ENCODE peak calls at places on chromosomes 5 and 9, in four cellular contexts. One of them, this sample, is unnamed.

GRCh38 chr5:178113141-178113787 is at the start of gene N4BP3:
- DNase-seq in breast epithelium: peak
- DNase-seq in stomach: peak
- DNase-seq in A549: peak
- DNase-seq in this sample: peak

GRCh38 chr9:15264918-15265317 is 42.1 kb downstream of the TTC39B start:
- DNase-seq in breast epithelium: no peak
- DNase-seq in stomach: no peak
- DNase-seq in A549: no peak
- DNase-seq in this sample: no peak

GRCh38 chr5:146878471-146879172 is at the start of gene PPP2R2B:
- DNase-seq in breast epithelium: no peak
- DNase-seq in stomach: peak
- DNase-seq in A549: peak
- DNase-seq in this sample: peak

GRCh38 chr5:10227396-10227795 is 22.3 kb downstream of the ATPSCKMT start:
- DNase-seq in A549: no peak
- DNase-seq in stomach: no peak
- DNase-seq in breast epithelium: no peak
- DNase-seq in this sample: peak

GRCh38 chr9:136499935-136500910 is 17.4 kb upstream of the SEC16A start:
- DNase-seq in stomach: no peak
- DNase-seq in breast epithelium: no peak
- DNase-seq in A549: no peak
- DNase-seq in this sample: no peak

GRCh38 chr9:5326893-5327548 is 12.7 kb downstream of the RLN1 start:
- DNase-seq in A549: no peak
- DNase-seq in breast epithelium: no peak
- DNase-seq in stomach: peak
- DNase-seq in this sample: no peak

GRCh38 chr9:129026442-129027223 is 1.5 kb downstream of the SH3GLB2 start:
- DNase-seq in stomach: peak
- DNase-seq in breast epithelium: peak
- DNase-seq in A549: no peak
- DNase-seq in this sample: peak

GRCh38 chr5:55392669-55393068 is 84.9 kb downstream of the MTREX start:
- DNase-seq in A549: no peak
- DNase-seq in stomach: no peak
- DNase-seq in breast epithelium: no peak
- DNase-seq in this sample: no peak

GRCh38 chr9:124593080-124594058 is 86.2 kb upstream of the NR5A1 start:
- DNase-seq in stomach: no peak
- DNase-seq in breast epithelium: no peak
- DNase-seq in A549: no peak
- DNase-seq in this sample: peak

GRCh38 chr5:160221082-160221481 is 8.2 kb upstream of the FABP6 start:
- DNase-seq in A549: no peak
- DNase-seq in stomach: no peak
- DNase-seq in breast epithelium: no peak
- DNase-seq in this sample: no peak

GRCh38 chr5:37248387-37248969 is 698 bp downstream of the CPLANE1 start:
- DNase-seq in A549: peak
- DNase-seq in breast epithelium: no peak
- DNase-seq in stomach: no peak
- DNase-seq in this sample: peak

GRCh38 chr9:137070201-137070905 is at the start of gene SAPCD2:
- DNase-seq in A549: peak
- DNase-seq in breast epithelium: peak
- DNase-seq in stomach: peak
- DNase-seq in this sample: peak

GRCh38 chr5:179475211-179475840 is 75.0 kb upstream of the RUFY1 start:
- DNase-seq in breast epithelium: no peak
- DNase-seq in A549: no peak
- DNase-seq in stomach: no peak
- DNase-seq in this sample: no peak

GRCh38 chr5:174317261-174317894 is 271.9 kb downstream of the NSG2 start:
- DNase-seq in breast epithelium: no peak
- DNase-seq in A549: peak
- DNase-seq in stomach: no peak
- DNase-seq in this sample: peak

GRCh38 chr5:147037517-147038205 is 159.1 kb upstream of the PPP2R2B start:
- DNase-seq in stomach: no peak
- DNase-seq in A549: no peak
- DNase-seq in breast epithelium: no peak
- DNase-seq in this sample: peak

GRCh38 chr5:125496393-125496792 is 750.0 kb upstream of the ZNF608 start:
- DNase-seq in breast epithelium: no peak
- DNase-seq in A549: no peak
- DNase-seq in stomach: no peak
- DNase-seq in this sample: no peak

GRCh38 chr5:167261309-167262100 is 1029.9 kb upstream of the WWC1 start:
- DNase-seq in breast epithelium: no peak
- DNase-seq in stomach: no peak
- DNase-seq in A549: peak
- DNase-seq in this sample: no peak

GRCh38 chr5:76294573-76294972 is 108.5 kb upstream of the IQGAP2 start:
- DNase-seq in A549: no peak
- DNase-seq in breast epithelium: no peak
- DNase-seq in stomach: no peak
- DNase-seq in this sample: no peak

GRCh38 chr9:136565075-136565721 is 19.4 kb upstream of the NOTCH1 start:
- DNase-seq in breast epithelium: no peak
- DNase-seq in A549: no peak
- DNase-seq in stomach: no peak
- DNase-seq in this sample: peak

GRCh38 chr5:1874820-1875219 is 7.9 kb downstream of the IRX4 start:
- DNase-seq in breast epithelium: no peak
- DNase-seq in A549: no peak
- DNase-seq in stomach: no peak
- DNase-seq in this sample: no peak

GRCh38 chr9:89536145-89536574 is 38.2 kb upstream of the SEMA4D start:
- DNase-seq in A549: no peak
- DNase-seq in breast epithelium: no peak
- DNase-seq in stomach: no peak
- DNase-seq in this sample: no peak
- TF ChIP-seq CTCF in A549: no peak
- TF ChIP-seq CTCF in breast epithelium: no peak
- TF ChIP-seq CTCF in stomach: no peak
- TF ChIP-seq CTCF in this sample: no peak

DNA sequence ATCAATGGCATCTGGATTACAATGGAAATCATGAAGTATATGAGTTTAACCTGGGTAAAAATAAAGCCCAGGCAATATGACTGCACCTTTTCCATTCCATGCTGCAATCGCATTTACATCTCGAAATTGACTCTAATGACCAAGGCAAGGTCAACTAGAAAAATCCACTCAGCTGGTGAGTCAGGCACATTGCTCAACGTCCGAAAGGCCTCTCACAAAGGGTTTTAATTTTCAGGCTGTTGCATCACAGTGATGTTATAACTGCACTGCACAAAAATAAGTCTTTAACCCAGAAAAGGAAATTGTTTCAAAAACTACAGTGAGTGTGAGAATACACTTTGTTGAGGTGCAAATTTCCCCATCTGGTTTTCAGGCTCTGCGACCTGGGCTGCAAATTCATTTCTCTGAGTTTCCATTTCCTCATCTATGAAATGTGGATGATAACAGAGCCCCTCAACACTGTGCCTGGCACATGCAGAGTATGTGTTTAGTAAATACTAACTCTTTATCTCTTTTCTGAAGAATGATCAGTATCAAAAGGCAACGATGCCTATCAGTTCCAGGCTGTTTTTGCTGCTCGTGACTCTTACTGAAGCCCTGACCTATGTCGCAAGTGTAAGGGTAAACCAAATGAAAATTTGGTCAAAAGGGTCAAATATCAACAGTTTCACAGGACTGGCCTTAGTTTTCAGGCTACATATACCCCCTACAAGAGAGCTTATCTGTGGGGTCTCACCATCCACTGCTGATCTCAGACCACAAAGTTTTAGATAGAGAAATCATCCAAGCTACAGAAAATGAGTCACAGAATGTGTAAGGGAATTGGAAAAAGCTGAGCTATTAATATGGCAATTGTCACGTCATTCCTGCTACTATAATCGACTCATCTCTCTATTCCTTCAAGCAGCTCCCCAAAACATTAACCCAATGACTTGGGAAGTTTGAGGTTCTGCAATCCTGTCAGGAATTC is 4.1 kb downstream of the NFIL3 start:
- DNase-seq in stomach: peak
- DNase-seq in A549: peak
- DNase-seq in breast epithelium: peak
- DNase-seq in this sample: peak
- H3K4me3 ChIP-seq in stomach: peak
- H3K4me3 ChIP-seq in A549: peak
- H3K4me3 ChIP-seq in breast epithelium: peak
- H3K4me3 ChIP-seq in this sample: peak

GRCh38 chr9:2819165-2819564 is 24.7 kb downstream of the PUM3 start:
- DNase-seq in A549: no peak
- DNase-seq in breast epithelium: no peak
- DNase-seq in stomach: no peak
- DNase-seq in this sample: no peak

GRCh38 chr9:2818486-2819121 is 25.3 kb downstream of the PUM3 start:
- DNase-seq in breast epithelium: no peak
- DNase-seq in stomach: no peak
- DNase-seq in A549: no peak
- DNase-seq in this sample: no peak

GRCh38 chr9:2816476-2817141 is 27.3 kb downstream of the PUM3 start:
- DNase-seq in stomach: no peak
- DNase-seq in A549: no peak
- DNase-seq in breast epithelium: peak
- DNase-seq in this sample: peak

GRCh38 chr9:2817987-2818386 is 25.9 kb downstream of the PUM3 start:
- DNase-seq in stomach: no peak
- DNase-seq in breast epithelium: no peak
- DNase-seq in A549: no peak
- DNase-seq in this sample: peak

GRCh38 chr9:2815661-2816060 is 28.2 kb downstream of the PUM3 start:
- DNase-seq in stomach: no peak
- DNase-seq in A549: no peak
- DNase-seq in breast epithelium: no peak
- DNase-seq in this sample: no peak
- TF ChIP-seq CTCF in stomach: no peak
- TF ChIP-seq CTCF in A549: no peak
- TF ChIP-seq CTCF in breast epithelium: no peak
- TF ChIP-seq CTCF in this sample: no peak

GRCh38 chr5:40410231-40410861 is 269.4 kb upstream of the PTGER4 start:
- DNase-seq in stomach: no peak
- DNase-seq in breast epithelium: no peak
- DNase-seq in A549: no peak
- DNase-seq in this sample: no peak
- H3K4me3 ChIP-seq in stomach: no peak
- H3K4me3 ChIP-seq in breast epithelium: no peak
- H3K4me3 ChIP-seq in A549: no peak
- H3K4me3 ChIP-seq in this sample: no peak

DNA sequence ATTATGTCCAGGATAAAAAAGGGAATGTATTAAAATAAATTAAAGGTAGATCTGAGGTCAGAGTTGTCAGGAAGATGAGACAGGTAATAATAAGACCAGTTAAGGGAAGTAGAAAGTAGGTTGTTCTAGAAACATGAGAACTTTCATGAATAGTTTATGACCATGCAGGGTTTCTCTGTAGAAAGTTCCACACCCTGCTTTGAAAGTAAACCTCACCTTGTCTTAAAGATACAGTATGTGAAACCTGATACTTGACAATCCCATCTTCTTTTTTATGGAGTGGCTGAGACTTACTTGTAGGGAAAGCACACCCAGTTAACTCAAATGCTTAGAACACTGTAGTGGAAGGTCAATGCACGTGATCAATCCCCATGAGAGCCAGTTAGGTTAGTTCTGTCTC is 260.6 kb upstream of the ZNF462 start:
- DNase-seq in A549: no peak
- DNase-seq in stomach: no peak
- DNase-seq in breast epithelium: no peak
- DNase-seq in this sample: no peak
- TF ChIP-seq CTCF in A549: no peak
- TF ChIP-seq CTCF in stomach: no peak
- TF ChIP-seq CTCF in breast epithelium: no peak
- TF ChIP-seq CTCF in this sample: no peak

DNA sequence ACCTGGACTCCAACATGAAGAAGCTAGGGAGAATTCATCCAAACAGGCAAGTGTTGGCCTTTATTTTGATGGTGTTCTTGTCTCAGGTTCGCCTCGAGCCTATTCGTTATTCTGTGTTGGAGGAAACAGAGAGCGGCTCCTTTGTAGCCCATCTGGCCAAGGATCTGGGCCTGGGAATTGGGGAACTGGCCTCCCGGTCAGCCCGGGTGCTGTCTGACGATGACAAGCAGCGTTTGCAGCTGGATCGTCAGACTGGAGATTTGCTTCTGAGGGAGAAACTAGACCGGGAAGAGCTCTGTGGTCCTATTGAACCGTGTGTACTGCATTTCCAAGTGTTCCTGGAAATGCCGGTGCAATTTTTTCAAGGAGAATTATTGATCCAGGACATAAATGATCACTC is 367 bp downstream of the PCDHB4 start:
- DNase-seq in stomach: no peak
- DNase-seq in A549: no peak
- DNase-seq in breast epithelium: no peak
- DNase-seq in this sample: no peak
- H3K4me3 ChIP-seq in stomach: no peak
- H3K4me3 ChIP-seq in A549: no peak
- H3K4me3 ChIP-seq in breast epithelium: peak
- H3K4me3 ChIP-seq in this sample: peak

GRCh38 chr9:131752231-131752884 is 12.5 kb upstream of the RAPGEF1 start:
- DNase-seq in A549: no peak
- DNase-seq in stomach: no peak
- DNase-seq in breast epithelium: no peak
- DNase-seq in this sample: no peak
- TF ChIP-seq CTCF in A549: no peak
- TF ChIP-seq CTCF in stomach: no peak
- TF ChIP-seq CTCF in breast epithelium: no peak
- TF ChIP-seq CTCF in this sample: no peak